ENCODE peak calls at places on chromosome 21, in eight cellular contexts. C, L, H, R, Q, U, B and Y are unnamed samples.

GRCh38 chr21:29376556-29376955 is 77.8 kb downstream of the BACH1 start:
- DNase-seq in C (peak; percentile 70), L (peak; percentile 39), H (peak; percentile 67), R (peak; percentile 40), Q (no peak), U (peak; percentile 18), B (peak; percentile 49), Y (peak; percentile 72)

GRCh38 chr21:37914211-37914900 is 1.9 kb downstream of the KCNJ6 start:
- DNase-seq in C (peak; percentile 30), L (no peak), H (no peak), R (no peak), Q (no peak), U (no peak), B (no peak), Y (peak; percentile 3)

GRCh38 chr21:39579734-39580332 is 32.9 kb upstream of the B3GALT5 start:
- DNase-seq in C (no peak), L (no peak), H (no peak), R (no peak), Q (no peak), U (no peak), B (no peak), Y (no peak)

GRCh38 chr21:31132574-31133242 is 94.4 kb upstream of the KRTAP19-8 start:
- DNase-seq in C (no peak), L (no peak), H (no peak), R (no peak), Q (no peak), U (no peak), B (no peak), Y (peak; percentile 82)

GRCh38 chr21:29678616-29679015 is 261.2 kb downstream of the GRIK1 start:
- DNase-seq in C (no peak), L (no peak), H (no peak), R (no peak), Q (no peak), U (no peak), B (no peak), Y (no peak)

GRCh38 chr21:29130234-29130993 is at the start of gene MAP3K7CL:
- DNase-seq in C (no peak), L (no peak), H (peak; percentile 81), R (peak; percentile 81), Q (no peak), U (peak; percentile 66), B (peak; percentile 74), Y (no peak)

GRCh38 chr21:28485301-28486022 is 507.2 kb downstream of the LTN1 start:
- DNase-seq in C (no peak), L (no peak), H (no peak), R (no peak), Q (no peak), U (no peak), B (no peak), Y (no peak)

GRCh38 chr21:23949493-23949892 is 1657.8 kb downstream of the MRPL39 start:
- DNase-seq in C (no peak), L (no peak), H (no peak), R (no peak), Q (no peak), U (no peak), B (no peak), Y (no peak)

GRCh38 chr21:37557261-37557950 is 190.8 kb downstream of the DYRK1A start:
- DNase-seq in C (no peak), L (no peak), H (no peak), R (no peak), Q (no peak), U (no peak), B (no peak), Y (no peak)

GRCh38 chr21:39189857-39190604 is 6.8 kb upstream of the PSMG1 start:
- DNase-seq in C (no peak), L (no peak), H (no peak), R (no peak), Q (no peak), U (no peak), B (no peak), Y (no peak)

GRCh38 chr21:37986751-37987399 is 70.6 kb upstream of the KCNJ6 start:
- DNase-seq in C (no peak), L (no peak), H (no peak), R (no peak), Q (no peak), U (no peak), B (no peak), Y (no peak)

GRCh38 chr21:20997308-20997632 is 939 bp upstream of the NCAM2 start:
- DNase-seq in C (peak; percentile 23), L (no peak), H (no peak), R (no peak), Q (no peak), U (no peak), B (peak; percentile 27), Y (no peak)

GRCh38 chr21:15729674-15730483 is at the start of gene USP25:
- DNase-seq in C (peak; percentile 92), L (peak; percentile 43), H (peak; percentile 96), R (peak; percentile 87), Q (peak; percentile 85), U (peak; percentile 87), B (peak; percentile 95), Y (peak; percentile 85)

GRCh38 chr21:38244407-38244787 is 12.4 kb upstream of the KCNJ15 start:
- DNase-seq in C (no peak), L (no peak), H (no peak), R (no peak), Q (no peak), U (no peak), B (no peak), Y (no peak)

GRCh38 chr21:39527664-39528381 is 76.1 kb downstream of the SH3BGR start:
- DNase-seq in C (no peak), L (no peak), H (no peak), R (no peak), Q (no peak), U (no peak), B (no peak), Y (no peak)

GRCh38 chr21:39529026-39529425 is 77.3 kb downstream of the SH3BGR start:
- DNase-seq in C (no peak), L (no peak), H (no peak), R (no peak), Q (no peak), U (no peak), B (no peak), Y (no peak)

GRCh38 chr21:15289246-15289645 is 224.4 kb upstream of the NRIP1 start:
- DNase-seq in C (no peak), L (no peak), H (peak; percentile 55), R (no peak), Q (no peak), U (no peak), B (no peak), Y (no peak)

GRCh38 chr21:20004353-20004752 is 993.9 kb upstream of the NCAM2 start:
- DNase-seq in C (no peak), L (no peak), H (no peak), R (no peak), Q (no peak), U (no peak), B (no peak), Y (no peak)

GRCh38 chr21:15293251-15293650 is 228.5 kb upstream of the NRIP1 start:
- DNase-seq in C (no peak), L (peak; percentile 15), H (no peak), R (peak; percentile 40), Q (no peak), U (no peak), B (no peak), Y (no peak)

GRCh38 chr21:18705971-18706370 is 302.4 kb upstream of the TMPRSS15 start:
- DNase-seq in C (no peak), L (no peak), H (no peak), R (no peak), Q (no peak), U (no peak), B (no peak), Y (no peak)

GRCh38 chr21:38363684-38364083 is 106.9 kb downstream of the KCNJ15 start:
- DNase-seq in C (no peak), L (no peak), H (no peak), R (no peak), Q (no peak), U (no peak), B (no peak), Y (no peak)

GRCh38 chr21:29462475-29462874 is 163.8 kb downstream of the BACH1 start:
- DNase-seq in C (no peak), L (no peak), H (no peak), R (no peak), Q (no peak), U (no peak), B (no peak), Y (no peak)

GRCh38 chr21:16789636-16790035 is 723.2 kb upstream of the CXADR start:
- DNase-seq in C (no peak), L (no peak), H (no peak), R (no peak), Q (no peak), U (no peak), B (no peak), Y (no peak)
- TF ChIP-seq POLR2A in C (no peak), L (no peak), H (no peak), R (no peak), Q (no peak), U (no peak), B (no peak), Y (no peak)

DNA sequence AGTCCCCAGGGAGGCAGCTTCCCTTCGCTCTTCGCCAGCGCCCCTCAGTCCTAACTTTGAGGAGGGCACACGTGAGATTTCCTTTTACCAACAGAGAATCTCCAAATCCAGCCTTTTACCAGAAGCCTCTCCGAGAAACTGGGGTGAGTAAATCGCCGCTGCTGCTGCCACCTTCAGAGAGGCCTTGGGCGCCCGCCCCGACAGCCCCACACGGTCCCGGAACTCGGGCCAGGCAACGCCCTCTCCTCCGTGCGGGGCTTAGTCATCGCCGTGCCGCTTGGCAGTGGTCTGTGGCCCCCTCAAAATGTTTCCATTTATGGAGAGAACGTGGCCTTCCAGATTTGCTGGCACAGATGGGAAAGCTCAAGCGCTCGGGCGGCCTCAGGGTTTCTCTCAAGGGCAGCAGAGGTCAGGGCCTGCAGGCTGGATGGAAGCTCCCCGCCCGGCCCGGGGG is 41.4 kb upstream of the COL6A2 start:
- DNase-seq in C (peak; percentile 74), L (no peak), H (peak; percentile 98), R (no peak), Q (peak; percentile 69), U (peak; percentile 95), B (peak; percentile 91), Y (peak; percentile 52)
- TF ChIP-seq POLR2A in C (no peak), L (no peak), H (peak; percentile 45), R (no peak), Q (no peak), U (peak; percentile 44), B (no peak), Y (no peak)

DNA sequence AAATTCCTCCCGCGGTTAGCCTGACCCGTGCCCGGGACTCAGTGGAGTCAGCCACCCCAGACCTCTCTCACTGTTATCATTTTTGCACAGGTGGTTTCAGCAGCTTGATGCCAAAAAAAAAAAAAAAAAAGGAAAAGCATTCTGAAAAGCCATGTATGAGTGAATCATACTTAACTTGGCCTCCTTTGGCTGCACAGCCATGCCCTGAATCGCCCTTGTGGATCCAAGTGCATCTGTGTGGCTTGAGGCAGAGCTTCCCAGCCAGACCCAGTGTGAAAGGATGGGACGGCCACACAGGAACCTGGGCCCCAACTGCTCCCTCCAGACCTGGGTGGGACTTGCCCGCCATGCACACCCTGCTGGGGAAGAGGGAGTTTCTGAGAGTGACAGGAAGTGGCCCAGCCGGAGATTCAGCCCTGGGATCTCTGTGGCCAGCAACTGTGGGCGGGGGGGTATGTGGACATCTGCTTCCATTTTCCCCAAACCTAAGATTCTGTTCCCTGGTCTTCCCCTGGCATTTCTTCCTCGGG is 8.6 kb downstream of the YBEY start:
- DNase-seq in C (no peak), L (no peak), H (no peak), R (peak; percentile 67), Q (no peak), U (no peak), B (peak; percentile 52), Y (peak; percentile 91)
- TF ChIP-seq POLR2A in C (no peak), L (no peak), H (no peak), R (peak; percentile 39), Q (no peak), U (no peak), B (no peak), Y (peak; percentile 32)

GRCh38 chr21:43866659-43867331 is 1.8 kb downstream of the AGPAT3 start:
- DNase-seq in C (no peak), L (no peak), H (no peak), R (no peak), Q (no peak), U (no peak), B (no peak), Y (no peak)
- TF ChIP-seq POLR2A in C (no peak), L (no peak), H (no peak), R (no peak), Q (no peak), U (no peak), B (no peak), Y (no peak)